ENCODE peak calls at places on chromosomes 3 and 15, in nine cellular contexts. One of them, this sample, is unnamed.

GRCh38 chr3:67094167-67094566 is 96.1 kb downstream of the KBTBD8 start:
- DNase-seq in DMS53: no peak
- DNase-seq in CD4-positive, alpha-beta T cell: no peak
- DNase-seq in heart left ventricle: no peak
- DNase-seq in MM.1S: no peak
- DNase-seq in cerebellum: no peak
- DNase-seq in iPS-NIHi11: no peak
- DNase-seq in M059J: no peak
- DNase-seq in AG10803: no peak
- DNase-seq in this sample: peak; percentile 22

GRCh38 chr3:15440891-15441290 is 13.5 kb downstream of the EAF1 start:
- DNase-seq in DMS53: no peak
- DNase-seq in CD4-positive, alpha-beta T cell: no peak
- DNase-seq in heart left ventricle: no peak
- DNase-seq in MM.1S: no peak
- DNase-seq in cerebellum: no peak
- DNase-seq in iPS-NIHi11: no peak
- DNase-seq in M059J: no peak
- DNase-seq in AG10803: peak; percentile 38
- DNase-seq in this sample: no peak

GRCh38 chr3:105728913-105729312 is 139.9 kb downstream of the CBLB start:
- DNase-seq in DMS53: no peak
- DNase-seq in CD4-positive, alpha-beta T cell: no peak
- DNase-seq in heart left ventricle: no peak
- DNase-seq in MM.1S: no peak
- DNase-seq in cerebellum: no peak
- DNase-seq in iPS-NIHi11: no peak
- DNase-seq in M059J: no peak
- DNase-seq in AG10803: no peak
- DNase-seq in this sample: peak; percentile 10

GRCh38 chr3:120143676-120144075 is 49.4 kb upstream of the GSK3B start:
- DNase-seq in DMS53: no peak
- DNase-seq in CD4-positive, alpha-beta T cell: no peak
- DNase-seq in heart left ventricle: no peak
- DNase-seq in MM.1S: no peak
- DNase-seq in cerebellum: no peak
- DNase-seq in iPS-NIHi11: no peak
- DNase-seq in M059J: peak; percentile 49
- DNase-seq in AG10803: no peak
- DNase-seq in this sample: no peak

GRCh38 chr15:52559583-52559982 is 9.2 kb downstream of the ARPP19 start:
- DNase-seq in DMS53: no peak
- DNase-seq in CD4-positive, alpha-beta T cell: no peak
- DNase-seq in heart left ventricle: no peak
- DNase-seq in MM.1S: no peak
- DNase-seq in cerebellum: no peak
- DNase-seq in iPS-NIHi11: no peak
- DNase-seq in M059J: peak; percentile 23
- DNase-seq in AG10803: no peak
- DNase-seq in this sample: peak; percentile 16

GRCh38 chr15:68471552-68471951 is 39.6 kb upstream of the ITGA11 start:
- DNase-seq in DMS53: no peak
- DNase-seq in CD4-positive, alpha-beta T cell: no peak
- DNase-seq in heart left ventricle: no peak
- DNase-seq in MM.1S: no peak
- DNase-seq in cerebellum: no peak
- DNase-seq in iPS-NIHi11: no peak
- DNase-seq in M059J: peak; percentile 79
- DNase-seq in AG10803: no peak
- DNase-seq in this sample: peak; percentile 38

GRCh38 chr3:158508481-158508880 is 62.5 kb upstream of the MLF1 start:
- DNase-seq in DMS53: no peak
- DNase-seq in CD4-positive, alpha-beta T cell: no peak
- DNase-seq in heart left ventricle: no peak
- DNase-seq in MM.1S: no peak
- DNase-seq in cerebellum: no peak
- DNase-seq in iPS-NIHi11: no peak
- DNase-seq in M059J: peak; percentile 68
- DNase-seq in AG10803: peak; percentile 5
- DNase-seq in this sample: peak; percentile 71

GRCh38 chr3:153023896-153024295 is 138.1 kb upstream of the RAP2B start:
- DNase-seq in DMS53: no peak
- DNase-seq in CD4-positive, alpha-beta T cell: no peak
- DNase-seq in heart left ventricle: no peak
- DNase-seq in MM.1S: no peak
- DNase-seq in cerebellum: no peak
- DNase-seq in iPS-NIHi11: no peak
- DNase-seq in M059J: no peak
- DNase-seq in AG10803: no peak
- DNase-seq in this sample: no peak

GRCh38 chr15:78077053-78077859 is at the start of gene TBC1D2B:
- DNase-seq in DMS53: peak; percentile 78
- DNase-seq in CD4-positive, alpha-beta T cell: peak; percentile 57
- DNase-seq in heart left ventricle: peak; percentile 81
- DNase-seq in MM.1S: peak; percentile 62
- DNase-seq in cerebellum: peak; percentile 87
- DNase-seq in iPS-NIHi11: peak; percentile 92
- DNase-seq in M059J: peak; percentile 52
- DNase-seq in AG10803: peak; percentile 64
- DNase-seq in this sample: peak; percentile 63

GRCh38 chr3:12194209-12194608 is 35.5 kb upstream of the TIMP4 start:
- DNase-seq in DMS53: peak; percentile 4
- DNase-seq in CD4-positive, alpha-beta T cell: no peak
- DNase-seq in heart left ventricle: no peak
- DNase-seq in MM.1S: no peak
- DNase-seq in cerebellum: no peak
- DNase-seq in iPS-NIHi11: no peak
- DNase-seq in M059J: peak; percentile 92
- DNase-seq in AG10803: peak; percentile 89
- DNase-seq in this sample: peak; percentile 92

GRCh38 chr3:44648564-44649229 is at the start of gene ZNF35:
- DNase-seq in DMS53: peak; percentile 84
- DNase-seq in CD4-positive, alpha-beta T cell: no peak
- DNase-seq in heart left ventricle: peak; percentile 85
- DNase-seq in MM.1S: peak; percentile 88
- DNase-seq in cerebellum: peak; percentile 88
- DNase-seq in iPS-NIHi11: peak; percentile 99
- DNase-seq in M059J: peak; percentile 85
- DNase-seq in AG10803: peak; percentile 90
- DNase-seq in this sample: peak; percentile 91

GRCh38 chr15:68081869-68082505 is 27.9 kb downstream of the PIAS1 start:
- DNase-seq in DMS53: no peak
- DNase-seq in CD4-positive, alpha-beta T cell: no peak
- DNase-seq in heart left ventricle: no peak
- DNase-seq in MM.1S: no peak
- DNase-seq in cerebellum: no peak
- DNase-seq in iPS-NIHi11: no peak
- DNase-seq in M059J: no peak
- DNase-seq in AG10803: no peak
- DNase-seq in this sample: no peak

GRCh38 chr3:177589921-177590336 is 392.6 kb upstream of the TBL1XR1 start:
- DNase-seq in DMS53: peak; percentile 84
- DNase-seq in CD4-positive, alpha-beta T cell: no peak
- DNase-seq in heart left ventricle: no peak
- DNase-seq in MM.1S: peak; percentile 62
- DNase-seq in cerebellum: no peak
- DNase-seq in iPS-NIHi11: peak; percentile 62
- DNase-seq in M059J: peak; percentile 97
- DNase-seq in AG10803: peak; percentile 97
- DNase-seq in this sample: peak; percentile 35

GRCh38 chr3:38001456-38002081 is 11.0 kb downstream of the VILL start:
- DNase-seq in DMS53: peak; percentile 42
- DNase-seq in CD4-positive, alpha-beta T cell: no peak
- DNase-seq in heart left ventricle: peak; percentile 21
- DNase-seq in MM.1S: no peak
- DNase-seq in cerebellum: no peak
- DNase-seq in iPS-NIHi11: peak; percentile 45
- DNase-seq in M059J: no peak
- DNase-seq in AG10803: no peak
- DNase-seq in this sample: no peak